ENCODE peak calls at places on chromosome 6, in ten cellular contexts. One of them, this sample, is unnamed.

GRCh38 chr6:166775180-166775922 is 148.3 kb upstream of the RPS6KA2 start:
- DNase-seq in HS-27A: peak
- DNase-seq in CD8-positive, alpha-beta memory T cell: peak
- DNase-seq in colonic mucosa: peak
- DNase-seq in DND-41: peak
- DNase-seq in aorta: peak
- DNase-seq in EL: peak
- DNase-seq in effector memory CD8-positive, alpha-beta T cell: peak
- DNase-seq in HS-5: peak
- DNase-seq in T-helper 2 cell: peak
- DNase-seq in this sample: peak

GRCh38 chr6:79079425-79080130 is 1.5 kb upstream of the PHIP start:
- DNase-seq in HS-27A: no peak
- DNase-seq in CD8-positive, alpha-beta memory T cell: no peak
- DNase-seq in colonic mucosa: no peak
- DNase-seq in DND-41: no peak
- DNase-seq in aorta: no peak
- DNase-seq in EL: peak
- DNase-seq in effector memory CD8-positive, alpha-beta T cell: no peak
- DNase-seq in HS-5: no peak
- DNase-seq in T-helper 2 cell: no peak
- DNase-seq in this sample: no peak

GRCh38 chr6:132764370-132764769 is 6.7 kb upstream of the VNN2 start:
- DNase-seq in HS-27A: peak
- DNase-seq in CD8-positive, alpha-beta memory T cell: no peak
- DNase-seq in colonic mucosa: no peak
- DNase-seq in DND-41: no peak
- DNase-seq in aorta: peak
- DNase-seq in EL: peak
- DNase-seq in effector memory CD8-positive, alpha-beta T cell: no peak
- DNase-seq in HS-5: peak
- DNase-seq in T-helper 2 cell: no peak
- DNase-seq in this sample: no peak

GRCh38 chr6:90604546-90604945 is 17.7 kb upstream of the MAP3K7 start:
- DNase-seq in HS-27A: no peak
- DNase-seq in CD8-positive, alpha-beta memory T cell: no peak
- DNase-seq in colonic mucosa: no peak
- DNase-seq in DND-41: no peak
- DNase-seq in aorta: no peak
- DNase-seq in EL: no peak
- DNase-seq in effector memory CD8-positive, alpha-beta T cell: no peak
- DNase-seq in HS-5: no peak
- DNase-seq in T-helper 2 cell: no peak
- DNase-seq in this sample: no peak

GRCh38 chr6:132087391-132087790 is 136.2 kb upstream of the CCN2 start:
- DNase-seq in HS-27A: no peak
- DNase-seq in CD8-positive, alpha-beta memory T cell: no peak
- DNase-seq in colonic mucosa: no peak
- DNase-seq in DND-41: no peak
- DNase-seq in aorta: no peak
- DNase-seq in EL: peak
- DNase-seq in effector memory CD8-positive, alpha-beta T cell: no peak
- DNase-seq in HS-5: no peak
- DNase-seq in T-helper 2 cell: no peak
- DNase-seq in this sample: no peak

GRCh38 chr6:134217110-134217509 is 100.8 kb downstream of the SGK1 start:
- DNase-seq in HS-27A: peak
- DNase-seq in CD8-positive, alpha-beta memory T cell: no peak
- DNase-seq in colonic mucosa: no peak
- DNase-seq in DND-41: no peak
- DNase-seq in aorta: no peak
- DNase-seq in EL: peak
- DNase-seq in effector memory CD8-positive, alpha-beta T cell: no peak
- DNase-seq in HS-5: peak
- DNase-seq in T-helper 2 cell: no peak
- DNase-seq in this sample: no peak

GRCh38 chr6:100283288-100283687 is 181.4 kb downstream of the SIM1 start:
- DNase-seq in HS-27A: peak
- DNase-seq in CD8-positive, alpha-beta memory T cell: no peak
- DNase-seq in colonic mucosa: no peak
- DNase-seq in DND-41: no peak
- DNase-seq in aorta: no peak
- DNase-seq in EL: peak
- DNase-seq in effector memory CD8-positive, alpha-beta T cell: no peak
- DNase-seq in HS-5: peak
- DNase-seq in T-helper 2 cell: no peak
- DNase-seq in this sample: no peak

GRCh38 chr6:37741757-37742400 is 44.2 kb upstream of the MDGA1 start:
- DNase-seq in HS-27A: no peak
- DNase-seq in CD8-positive, alpha-beta memory T cell: no peak
- DNase-seq in colonic mucosa: peak
- DNase-seq in DND-41: no peak
- DNase-seq in aorta: no peak
- DNase-seq in EL: peak
- DNase-seq in effector memory CD8-positive, alpha-beta T cell: no peak
- DNase-seq in HS-5: no peak
- DNase-seq in T-helper 2 cell: no peak
- DNase-seq in this sample: no peak

GRCh38 chr6:12232339-12232738 is 57.8 kb upstream of the EDN1 start:
- DNase-seq in HS-27A: peak
- DNase-seq in CD8-positive, alpha-beta memory T cell: no peak
- DNase-seq in colonic mucosa: no peak
- DNase-seq in DND-41: no peak
- DNase-seq in aorta: no peak
- DNase-seq in EL: peak
- DNase-seq in effector memory CD8-positive, alpha-beta T cell: no peak
- DNase-seq in HS-5: peak
- DNase-seq in T-helper 2 cell: peak
- DNase-seq in this sample: no peak

GRCh38 chr6:154653853-154654252 is 79.4 kb upstream of the SCAF8 start:
- DNase-seq in HS-27A: peak
- DNase-seq in CD8-positive, alpha-beta memory T cell: no peak
- DNase-seq in colonic mucosa: no peak
- DNase-seq in DND-41: no peak
- DNase-seq in aorta: no peak
- DNase-seq in EL: peak
- DNase-seq in effector memory CD8-positive, alpha-beta T cell: no peak
- DNase-seq in HS-5: peak
- DNase-seq in T-helper 2 cell: no peak
- DNase-seq in this sample: no peak

GRCh38 chr6:156934054-156934424 is 156.9 kb downstream of the ARID1B start:
- DNase-seq in HS-27A: no peak
- DNase-seq in CD8-positive, alpha-beta memory T cell: no peak
- DNase-seq in colonic mucosa: no peak
- DNase-seq in DND-41: no peak
- DNase-seq in aorta: no peak
- DNase-seq in EL: no peak
- DNase-seq in effector memory CD8-positive, alpha-beta T cell: no peak
- DNase-seq in HS-5: no peak
- DNase-seq in T-helper 2 cell: no peak
- DNase-seq in this sample: no peak

GRCh38 chr6:136975089-136975715 is 53.1 kb downstream of the SLC35D3 start:
- DNase-seq in HS-27A: no peak
- DNase-seq in CD8-positive, alpha-beta memory T cell: no peak
- DNase-seq in colonic mucosa: no peak
- DNase-seq in DND-41: no peak
- DNase-seq in aorta: no peak
- DNase-seq in EL: no peak
- DNase-seq in effector memory CD8-positive, alpha-beta T cell: no peak
- DNase-seq in HS-5: no peak
- DNase-seq in T-helper 2 cell: no peak
- DNase-seq in this sample: no peak

GRCh38 chr6:90940812-90941481 is 354.1 kb upstream of the MAP3K7 start:
- DNase-seq in HS-27A: no peak
- DNase-seq in CD8-positive, alpha-beta memory T cell: no peak
- DNase-seq in colonic mucosa: no peak
- DNase-seq in DND-41: no peak
- DNase-seq in aorta: no peak
- DNase-seq in EL: peak
- DNase-seq in effector memory CD8-positive, alpha-beta T cell: peak
- DNase-seq in HS-5: peak
- DNase-seq in T-helper 2 cell: peak
- DNase-seq in this sample: no peak

GRCh38 chr6:4010682-4011081 is 68.3 kb downstream of the FAM217A start:
- DNase-seq in HS-27A: no peak
- DNase-seq in CD8-positive, alpha-beta memory T cell: no peak
- DNase-seq in colonic mucosa: no peak
- DNase-seq in DND-41: peak
- DNase-seq in aorta: no peak
- DNase-seq in EL: peak
- DNase-seq in effector memory CD8-positive, alpha-beta T cell: no peak
- DNase-seq in HS-5: no peak
- DNase-seq in T-helper 2 cell: peak
- DNase-seq in this sample: no peak

GRCh38 chr6:170296746-170297576 is 6.1 kb upstream of the DLL1 start:
- DNase-seq in HS-27A: no peak
- DNase-seq in CD8-positive, alpha-beta memory T cell: no peak
- DNase-seq in colonic mucosa: no peak
- DNase-seq in DND-41: no peak
- DNase-seq in aorta: no peak
- DNase-seq in EL: no peak
- DNase-seq in effector memory CD8-positive, alpha-beta T cell: no peak
- DNase-seq in HS-5: no peak
- DNase-seq in T-helper 2 cell: no peak
- DNase-seq in this sample: no peak

GRCh38 chr6:112841553-112842337 is 494.6 kb downstream of the RFPL4B start:
- DNase-seq in HS-27A: no peak
- DNase-seq in CD8-positive, alpha-beta memory T cell: no peak
- DNase-seq in colonic mucosa: no peak
- DNase-seq in DND-41: no peak
- DNase-seq in aorta: no peak
- DNase-seq in EL: no peak
- DNase-seq in effector memory CD8-positive, alpha-beta T cell: no peak
- DNase-seq in HS-5: no peak
- DNase-seq in T-helper 2 cell: no peak
- DNase-seq in this sample: no peak

GRCh38 chr6:36961441-36962430 is 7.2 kb downstream of the PI16 start:
- DNase-seq in HS-27A: no peak
- DNase-seq in CD8-positive, alpha-beta memory T cell: no peak
- DNase-seq in colonic mucosa: no peak
- DNase-seq in DND-41: no peak
- DNase-seq in aorta: no peak
- DNase-seq in EL: no peak
- DNase-seq in effector memory CD8-positive, alpha-beta T cell: no peak
- DNase-seq in HS-5: no peak
- DNase-seq in T-helper 2 cell: no peak
- DNase-seq in this sample: no peak

GRCh38 chr6:34248198-34248726 is 544 bp downstream of the SMIM29 start:
- DNase-seq in HS-27A: no peak
- DNase-seq in CD8-positive, alpha-beta memory T cell: peak
- DNase-seq in colonic mucosa: peak
- DNase-seq in DND-41: no peak
- DNase-seq in aorta: peak
- DNase-seq in EL: peak
- DNase-seq in effector memory CD8-positive, alpha-beta T cell: peak
- DNase-seq in HS-5: no peak
- DNase-seq in T-helper 2 cell: peak
- DNase-seq in this sample: peak

GRCh38 chr6:74048387-74048786 is 352.4 kb downstream of the CD109 start:
- DNase-seq in HS-27A: no peak
- DNase-seq in CD8-positive, alpha-beta memory T cell: no peak
- DNase-seq in colonic mucosa: no peak
- DNase-seq in DND-41: no peak
- DNase-seq in aorta: no peak
- DNase-seq in EL: no peak
- DNase-seq in effector memory CD8-positive, alpha-beta T cell: no peak
- DNase-seq in HS-5: no peak
- DNase-seq in T-helper 2 cell: no peak
- DNase-seq in this sample: no peak

GRCh38 chr6:164273491-164273890 is 859.0 kb downstream of the QKI start:
- DNase-seq in HS-27A: no peak
- DNase-seq in CD8-positive, alpha-beta memory T cell: no peak
- DNase-seq in colonic mucosa: no peak
- DNase-seq in DND-41: no peak
- DNase-seq in aorta: no peak
- DNase-seq in EL: no peak
- DNase-seq in effector memory CD8-positive, alpha-beta T cell: no peak
- DNase-seq in HS-5: no peak
- DNase-seq in T-helper 2 cell: no peak
- DNase-seq in this sample: no peak

GRCh38 chr6:30857537-30857936 is 26.8 kb upstream of the DDR1 start:
- DNase-seq in HS-27A: no peak
- DNase-seq in CD8-positive, alpha-beta memory T cell: no peak
- DNase-seq in colonic mucosa: no peak
- DNase-seq in DND-41: no peak
- DNase-seq in aorta: no peak
- DNase-seq in EL: no peak
- DNase-seq in effector memory CD8-positive, alpha-beta T cell: no peak
- DNase-seq in HS-5: no peak
- DNase-seq in T-helper 2 cell: no peak
- DNase-seq in this sample: no peak

GRCh38 chr6:43749461-43749860 is 20.6 kb upstream of the VEGFA start:
- DNase-seq in HS-27A: no peak
- DNase-seq in CD8-positive, alpha-beta memory T cell: no peak
- DNase-seq in colonic mucosa: no peak
- DNase-seq in DND-41: no peak
- DNase-seq in aorta: no peak
- DNase-seq in EL: no peak
- DNase-seq in effector memory CD8-positive, alpha-beta T cell: no peak
- DNase-seq in HS-5: no peak
- DNase-seq in T-helper 2 cell: no peak
- DNase-seq in this sample: no peak

GRCh38 chr6:149851461-149851860 is 12.7 kb downstream of the LRP11 start:
- DNase-seq in HS-27A: no peak
- DNase-seq in CD8-positive, alpha-beta memory T cell: no peak
- DNase-seq in colonic mucosa: no peak
- DNase-seq in DND-41: no peak
- DNase-seq in aorta: no peak
- DNase-seq in EL: peak
- DNase-seq in effector memory CD8-positive, alpha-beta T cell: no peak
- DNase-seq in HS-5: no peak
- DNase-seq in T-helper 2 cell: no peak
- DNase-seq in this sample: no peak

GRCh38 chr6:89680150-89680549 is 41.6 kb upstream of the LYRM2 start:
- DNase-seq in HS-27A: no peak
- DNase-seq in CD8-positive, alpha-beta memory T cell: no peak
- DNase-seq in colonic mucosa: no peak
- DNase-seq in DND-41: no peak
- DNase-seq in aorta: no peak
- DNase-seq in EL: no peak
- DNase-seq in effector memory CD8-positive, alpha-beta T cell: no peak
- DNase-seq in HS-5: no peak
- DNase-seq in T-helper 2 cell: no peak
- DNase-seq in this sample: no peak

GRCh38 chr6:97712751-97713150 is 429.7 kb upstream of the MMS22L start:
- DNase-seq in HS-27A: no peak
- DNase-seq in CD8-positive, alpha-beta memory T cell: no peak
- DNase-seq in colonic mucosa: no peak
- DNase-seq in DND-41: no peak
- DNase-seq in aorta: no peak
- DNase-seq in EL: no peak
- DNase-seq in effector memory CD8-positive, alpha-beta T cell: no peak
- DNase-seq in HS-5: no peak
- DNase-seq in T-helper 2 cell: no peak
- DNase-seq in this sample: no peak

GRCh38 chr6:12228447-12229146 is 61.6 kb upstream of the EDN1 start:
- DNase-seq in HS-27A: no peak
- DNase-seq in CD8-positive, alpha-beta memory T cell: no peak
- DNase-seq in colonic mucosa: peak
- DNase-seq in DND-41: no peak
- DNase-seq in aorta: no peak
- DNase-seq in EL: no peak
- DNase-seq in effector memory CD8-positive, alpha-beta T cell: no peak
- DNase-seq in HS-5: no peak
- DNase-seq in T-helper 2 cell: no peak
- DNase-seq in this sample: no peak

GRCh38 chr6:91098006-91098405 is 511.1 kb upstream of the MAP3K7 start:
- DNase-seq in HS-27A: no peak
- DNase-seq in CD8-positive, alpha-beta memory T cell: no peak
- DNase-seq in colonic mucosa: no peak
- DNase-seq in DND-41: no peak
- DNase-seq in aorta: no peak
- DNase-seq in EL: no peak
- DNase-seq in effector memory CD8-positive, alpha-beta T cell: no peak
- DNase-seq in HS-5: no peak
- DNase-seq in T-helper 2 cell: no peak
- DNase-seq in this sample: no peak

GRCh38 chr6:10599046-10599445 is 77.9 kb downstream of the GCNT2 start:
- DNase-seq in HS-27A: no peak
- DNase-seq in CD8-positive, alpha-beta memory T cell: no peak
- DNase-seq in colonic mucosa: no peak
- DNase-seq in DND-41: no peak
- DNase-seq in aorta: no peak
- DNase-seq in EL: no peak
- DNase-seq in effector memory CD8-positive, alpha-beta T cell: no peak
- DNase-seq in HS-5: no peak
- DNase-seq in T-helper 2 cell: no peak
- DNase-seq in this sample: no peak

This sample was measured in T-cell.